ENCODE peak calls at places on chromosome 1, in nine cellular contexts. B, Q, X, C, O, N, T, S and V are unnamed samples.

GRCh38 chr1:66932291-66932690 is 7.5 kb downstream of the MIER1 start:
- DNase-seq in B (no peak), Q (no peak), X (no peak), C (no peak), O (no peak), N (no peak), T (no peak), S (no peak), V (no peak)

GRCh38 chr1:6927626-6928025 is 142.4 kb downstream of the CAMTA1 start:
- DNase-seq in B (no peak), Q (no peak), X (no peak), C (no peak), O (no peak), N (no peak), T (no peak), S (no peak), V (no peak)

GRCh38 chr1:205585169-205585834 is 46.5 kb downstream of the ELK4 start:
- DNase-seq in B (peak; percentile 7), Q (no peak), X (peak; percentile 56), C (no peak), O (no peak), N (no peak), T (no peak), S (no peak), V (no peak)

GRCh38 chr1:99786751-99787501 is 20.5 kb upstream of the FRRS1 start:
- DNase-seq in B (no peak), Q (no peak), X (peak; percentile 24), C (no peak), O (no peak), N (no peak), T (no peak), S (no peak), V (no peak)

GRCh38 chr1:115529216-115529897 is 112.4 kb upstream of the VANGL1 start:
- DNase-seq in B (no peak), Q (no peak), X (no peak), C (no peak), O (no peak), N (no peak), T (no peak), S (no peak), V (no peak)

GRCh38 chr1:198359024-198359653 is 181.3 kb downstream of the ATP6V1G3 start:
- DNase-seq in B (no peak), Q (no peak), X (no peak), C (no peak), O (no peak), N (no peak), T (no peak), S (no peak), V (no peak)

GRCh38 chr1:212213754-212214153 is 71.5 kb upstream of the PPP2R5A start:
- DNase-seq in B (no peak), Q (no peak), X (no peak), C (no peak), O (no peak), N (no peak), T (no peak), S (no peak), V (no peak)

GRCh38 chr1:15833842-15834405 is 13.6 kb upstream of the SPEN start:
- DNase-seq in B (no peak), Q (no peak), X (no peak), C (no peak), O (no peak), N (no peak), T (no peak), S (no peak), V (peak; percentile 84)

GRCh38 chr1:193458628-193459027 is 272.2 kb upstream of the B3GALT2 start:
- DNase-seq in B (no peak), Q (no peak), X (no peak), C (no peak), O (no peak), N (no peak), T (no peak), S (no peak), V (no peak)

GRCh38 chr1:170674239-170674638 is 10.3 kb downstream of the PRRX1 start:
- DNase-seq in B (no peak), Q (no peak), X (no peak), C (no peak), O (no peak), N (no peak), T (no peak), S (no peak), V (no peak)
- H3K27ac ChIP-seq in B (no peak overlapping the region), Q (no peak overlapping the region), X (no peak overlapping the region), C (no peak overlapping the region), O (peak overlapping the region; percentile 91), N (no peak overlapping the region), T (no peak overlapping the region), S (peak overlapping the region; percentile 44), V (no peak overlapping the region)

DNA sequence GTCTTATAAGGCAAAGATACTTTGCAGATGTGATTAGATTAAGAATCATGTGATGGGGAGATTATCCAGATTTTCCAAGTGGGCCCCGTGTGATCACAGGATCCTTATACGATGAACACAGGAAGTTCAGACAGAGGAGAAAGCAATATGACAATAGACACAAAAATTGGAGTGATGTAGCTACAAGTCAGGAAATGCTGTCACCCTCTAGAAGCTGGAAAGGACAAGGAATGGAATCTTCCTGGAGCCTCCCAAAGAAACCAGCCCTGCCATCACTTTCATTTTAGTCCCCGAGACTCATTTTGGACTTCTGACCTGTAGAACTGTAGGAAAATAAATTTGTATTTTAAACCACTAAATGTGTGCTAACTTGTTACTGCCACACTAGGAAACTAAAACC is 61.9 kb upstream of the C1orf21 start:
- DNase-seq in B (no peak), Q (no peak), X (no peak), C (no peak), O (no peak), N (no peak), T (no peak), S (no peak), V (no peak)
- TF ChIP-seq CTCF in B (no peak), Q (no peak), X (no peak), C (no peak), O (no peak), N (no peak), T (no peak), S (no peak), V (no peak)

GRCh38 chr1:68140536-68140935 is 90.1 kb upstream of the DIRAS3 start:
- DNase-seq in B (no peak), Q (no peak), X (no peak), C (no peak), O (no peak), N (no peak), T (no peak), S (no peak), V (no peak)
- H3K27ac ChIP-seq in B (peak overlapping the region; percentile 45), Q (no peak overlapping the region), X (no peak overlapping the region), C (peak overlapping the region; percentile 98), O (no peak overlapping the region), N (no peak overlapping the region), T (no peak overlapping the region), S (peak overlapping the region; percentile 43), V (no peak overlapping the region)

GRCh38 chr1:225911207-225912130 is 12.6 kb downstream of the PYCR2 start:
- DNase-seq in B (peak; percentile 73), Q (peak; percentile 74), X (no peak), C (peak; percentile 61), O (peak; percentile 84), N (peak; percentile 84), T (peak; percentile 84), S (peak; percentile 54), V (no peak)
- TF ChIP-seq CTCF in B (peak; percentile 97), Q (peak; percentile 99), X (peak; percentile 27), C (peak; percentile 92), O (peak; percentile 88), N (peak; percentile 90), T (peak; percentile 51), S (peak; percentile 78), V (peak; percentile 86)

GRCh38 chr1:36089393-36090121 is 865 bp downstream of the ADPRS start:
- DNase-seq in B (peak; percentile 27), Q (no peak), X (peak; percentile 59), C (peak; percentile 37), O (no peak), N (peak; percentile 62), T (peak; percentile 56), S (peak; percentile 13), V (peak; percentile 36)

GRCh38 chr1:36088265-36088576 is 471 bp upstream of the ADPRS start:
- DNase-seq in B (no peak), Q (no peak), X (no peak), C (no peak), O (no peak), N (no peak), T (no peak), S (no peak), V (no peak)

GRCh38 chr1:36087233-36088123 is 1.2 kb upstream of the ADPRS start:
- DNase-seq in B (no peak), Q (no peak), X (no peak), C (no peak), O (no peak), N (no peak), T (no peak), S (peak; percentile 10), V (no peak)

GRCh38 chr1:36086529-36087232 is 2.0 kb upstream of the ADPRS start:
- DNase-seq in B (no peak), Q (no peak), X (no peak), C (no peak), O (no peak), N (no peak), T (no peak), S (no peak), V (no peak)

DNA sequence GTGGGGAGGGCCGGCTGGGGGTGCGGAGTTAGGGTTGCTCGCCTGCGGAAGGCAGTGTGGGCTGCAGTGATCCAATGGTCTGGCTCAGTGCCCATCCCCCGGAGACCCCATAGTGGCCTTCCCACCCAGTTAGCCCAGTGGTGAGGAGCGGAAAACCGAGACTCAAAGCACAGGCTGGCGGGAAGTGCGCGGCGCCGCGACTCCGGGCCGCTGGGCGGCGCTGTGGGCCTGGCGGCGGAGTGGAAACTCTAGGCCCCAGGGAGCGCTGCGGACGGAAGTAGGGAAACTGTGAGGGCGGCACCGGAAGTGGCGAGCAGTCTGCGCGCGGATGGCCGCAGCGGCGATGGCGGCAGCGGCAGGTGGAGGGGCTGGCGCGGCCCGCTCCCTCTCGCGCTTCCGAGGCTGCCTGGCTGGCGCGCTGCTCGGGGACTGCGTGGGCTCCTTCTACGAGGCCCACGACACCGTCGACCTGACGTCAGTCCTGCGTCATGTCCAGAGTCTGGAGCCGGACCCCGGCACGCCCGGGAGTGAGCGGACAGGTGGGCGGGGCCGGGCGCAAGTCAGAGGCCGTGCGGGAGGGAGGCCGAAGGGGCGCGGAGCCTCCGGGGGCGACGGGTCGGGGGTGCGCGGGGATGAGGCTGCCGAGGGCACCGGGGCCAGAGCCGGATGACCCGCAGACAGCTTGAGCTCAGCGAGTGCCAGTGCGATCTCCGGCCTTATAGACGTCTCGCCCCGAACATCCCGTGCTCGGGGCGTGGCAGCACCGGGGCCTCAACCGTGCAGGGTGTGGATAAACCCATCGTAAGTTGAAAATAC is at the start of gene ADPRS:
- DNase-seq in B (peak; percentile 90), Q (peak; percentile 72), X (peak; percentile 74), C (peak; percentile 93), O (peak; percentile 95), N (peak; percentile 95), T (peak; percentile 93), S (peak; percentile 85), V (peak; percentile 85)
- H3K27ac ChIP-seq in B (peak within 1 kb of the TSS; percentile 87), Q (peak within 1 kb of the TSS; percentile 94), X (peak within 1 kb of the TSS; percentile 57), C (peak within 1 kb of the TSS; percentile 50), O (peak within 1 kb of the TSS; percentile 98), N (no peak within 1 kb of the TSS), T (peak within 1 kb of the TSS; percentile 78), S (peak within 1 kb of the TSS; percentile 88), V (peak within 1 kb of the TSS; percentile 75)